ENCODE peak calls at places on chromosomes 7 and 10, in six cellular contexts. U is suprapubic skin, X is heart right ventricle, K is heart left ventricle, C is cardiac muscle cell, P is Caco-2. G is an unnamed sample. For H3K27me3, the result is how much of the 10 kb centered on the place peaks cover.

GRCh38 chr10:74822583-74823089 is 3.8 kb upstream of the KAT6B start:
- DNase-seq in U (no peak), X (no peak), K (no peak), C (no peak), P (no peak), G (no peak)

GRCh38 chr10:44913312-44914079 is 2.4 kb downstream of the TMEM72 start:
- DNase-seq in U (no peak), X (no peak), K (no peak), C (peak), P (no peak), G (peak)

GRCh38 chr7:12570529-12571461 is at the start of gene SCIN:
- DNase-seq in U (no peak), X (no peak), K (peak), C (peak), P (peak), G (no peak)

GRCh38 chr7:116670409-116671036 is 1.5 kb upstream of the MET start:
- DNase-seq in U (no peak), X (no peak), K (no peak), C (no peak), P (no peak), G (no peak)

GRCh38 chr7:81775560-81775959 is 5.7 kb upstream of the HGF start:
- DNase-seq in U (no peak), X (no peak), K (no peak), C (no peak), P (no peak), G (no peak)

GRCh38 chr10:46229144-46229563 is 57.6 kb upstream of the ANTXRL start:
- DNase-seq in U (no peak), X (no peak), K (no peak), C (peak), P (peak), G (peak)

GRCh38 chr7:5525271-5526189 is 101.9 kb upstream of the TNRC18 start:
- DNase-seq in U (no peak), X (no peak), K (peak), C (peak), P (peak), G (no peak)

GRCh38 chr7:19122018-19122588 is 4.7 kb upstream of the TWIST1 start:
- DNase-seq in U (no peak), X (no peak), K (no peak), C (peak), P (peak), G (no peak)

GRCh38 chr10:72223743-72224101 is 7.6 kb upstream of the ASCC1 start:
- DNase-seq in U (peak), X (no peak), K (no peak), C (no peak), P (no peak), G (no peak)

GRCh38 chr10:7484456-7485266 is 73.8 kb upstream of the SFMBT2 start:
- DNase-seq in U (no peak), X (no peak), K (no peak), C (no peak), P (no peak), G (no peak)

GRCh38 chr7:84981038-84981601 is 205.7 kb downstream of the SEMA3D start:
- DNase-seq in U (no peak), X (no peak), K (no peak), C (no peak), P (no peak), G (no peak)

GRCh38 chr10:79344502-79345195 is 2.6 kb upstream of the PPIF start:
- DNase-seq in U (peak), X (no peak), K (no peak), C (no peak), P (no peak), G (no peak)

GRCh38 chr10:86364551-86365345 is 1.8 kb downstream of the GRID1 start:
- DNase-seq in U (peak), X (no peak), K (no peak), C (peak), P (no peak), G (peak)

GRCh38 chr10:12177642-12178041 is 18.0 kb downstream of the NUDT5 start:
- DNase-seq in U (no peak), X (no peak), K (no peak), C (no peak), P (no peak), G (no peak)

GRCh38 chr7:4832711-4833110 is 29.1 kb downstream of the PAPOLB start:
- DNase-seq in U (no peak), X (no peak), K (no peak), C (no peak), P (no peak), G (no peak)

GRCh38 chr10:74008212-74008731 is 10.4 kb downstream of the VCL start:
- DNase-seq in U (no peak), X (no peak), K (no peak), C (no peak), P (no peak), G (no peak)

GRCh38 chr7:98348726-98349474 is 52.0 kb downstream of the BAIAP2L1 start:
- DNase-seq in U (peak), X (no peak), K (no peak), C (no peak), P (no peak), G (no peak)

GRCh38 chr10:30447125-30447799 is 13.3 kb downstream of the MAP3K8 start:
- DNase-seq in U (no peak), X (no peak), K (no peak), C (no peak), P (no peak), G (no peak)

GRCh38 chr10:25059990-25060389 is 43.6 kb downstream of the THNSL1 start:
- DNase-seq in U (no peak), X (no peak), K (peak), C (no peak), P (peak), G (peak)

GRCh38 chr10:84549368-84549767 is 221.0 kb downstream of the CCSER2 start:
- DNase-seq in U (no peak), X (no peak), K (no peak), C (no peak), P (no peak), G (no peak)

DNA sequence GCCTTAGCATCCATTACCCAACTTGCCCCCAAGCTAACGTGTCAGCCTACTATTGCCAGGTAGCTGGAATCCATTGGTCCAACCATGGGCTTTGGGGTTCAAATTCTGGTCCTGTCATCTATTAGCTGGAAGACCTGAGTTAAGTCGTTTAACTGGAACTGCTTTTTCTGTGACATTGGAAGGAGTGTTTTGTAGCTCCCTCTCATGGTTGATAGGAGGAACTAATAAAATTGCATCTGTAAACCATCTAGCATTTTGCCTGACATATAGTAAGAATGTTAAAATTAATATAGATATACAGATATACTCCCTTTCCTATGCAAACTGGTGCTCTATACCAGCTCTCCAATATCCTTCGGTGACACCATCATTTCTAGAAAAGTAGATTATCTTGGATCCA is 23.8 kb upstream of the SLF2 start:
- DNase-seq in U (no peak), X (no peak), K (no peak), C (no peak), P (no peak), G (no peak)
- TF ChIP-seq CTCF in U (no peak), X (no peak), K (no peak), C (peak), P (no peak), G (no peak)

DNA sequence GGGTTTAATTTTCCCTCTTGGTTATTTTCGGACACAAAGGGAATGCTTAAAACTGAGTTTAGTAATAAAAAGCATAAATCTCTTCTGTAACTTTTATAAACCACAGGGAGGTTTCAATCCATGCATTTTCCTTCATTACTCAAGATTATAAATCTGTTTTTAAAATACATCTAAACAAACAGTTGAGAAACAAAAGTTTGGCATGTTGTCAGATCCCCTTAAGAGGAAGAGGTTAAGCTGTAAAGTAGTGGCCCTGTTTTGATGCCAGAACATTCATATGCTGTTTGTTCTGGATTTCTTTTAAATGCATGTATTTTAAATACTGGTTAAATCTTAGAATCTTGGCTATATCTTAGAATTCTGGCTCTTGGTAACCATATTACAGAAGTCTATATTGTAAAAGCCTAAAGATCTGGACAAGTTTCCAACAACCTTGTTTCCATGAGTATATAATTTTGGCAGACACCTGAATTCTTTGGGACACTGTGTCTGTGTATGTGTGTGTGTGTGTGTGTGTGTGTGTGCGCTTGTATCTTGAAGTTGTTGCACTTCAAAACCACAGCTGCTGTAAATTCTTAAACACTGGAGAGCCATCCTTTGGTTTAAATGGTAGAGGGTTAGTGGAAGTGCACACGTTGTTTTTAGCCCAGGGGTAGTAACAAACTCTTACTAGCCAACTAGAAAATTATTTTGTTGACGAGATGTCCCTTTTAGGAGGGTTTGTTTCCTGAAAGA is 6.8 kb upstream of the SEMA4G start:
- DNase-seq in U (no peak), X (no peak), K (no peak), C (no peak), P (no peak), G (no peak)
- H3K27me3 ChIP-seq in U (under half), X (under half), K (under half), C (under half), P (under half), G (under half)

GRCh38 chr7:128792471-128793183 is 859 bp downstream of the CCDC136 start:
- DNase-seq in U (no peak), X (peak), K (peak), C (no peak), P (no peak), G (no peak)
- H3K4me3 ChIP-seq in U (no peak), X (peak), K (no peak), C (no peak), P (no peak), G (no peak)

GRCh38 chr7:68729361-68729760 is 868.9 kb upstream of the AUTS2 start:
- DNase-seq in U (no peak), X (no peak), K (no peak), C (peak), P (no peak), G (no peak)

GRCh38 chr7:68724965-68725364 is 873.3 kb upstream of the AUTS2 start:
- DNase-seq in U (no peak), X (no peak), K (no peak), C (no peak), P (no peak), G (no peak)

GRCh38 chr7:68722044-68722443 is 876.2 kb upstream of the AUTS2 start:
- DNase-seq in U (no peak), X (no peak), K (no peak), C (no peak), P (no peak), G (no peak)

GRCh38 chr7:68726386-68726785 is 871.9 kb upstream of the AUTS2 start:
- DNase-seq in U (no peak), X (no peak), K (no peak), C (no peak), P (no peak), G (no peak)

DNA sequence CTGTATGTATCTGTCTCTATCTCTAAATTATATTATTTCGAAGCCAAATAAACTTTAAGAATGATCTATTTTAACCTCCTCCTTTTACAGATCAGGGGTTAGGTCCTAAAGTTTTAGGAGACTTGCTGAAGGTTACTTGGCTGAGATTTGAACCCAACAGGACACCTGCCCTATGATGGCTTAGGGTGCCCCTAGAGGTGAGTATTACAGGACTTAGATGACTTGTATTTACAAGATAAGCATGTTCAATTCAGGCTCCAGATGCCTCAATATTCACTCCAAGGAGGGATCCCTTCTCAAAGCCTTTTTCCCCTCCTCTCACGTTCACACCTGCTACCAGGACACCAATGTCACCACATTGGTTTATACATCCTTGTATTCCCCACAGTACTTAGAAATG is 872.4 kb upstream of the AUTS2 start:
- DNase-seq in U (no peak), X (no peak), K (no peak), C (no peak), P (no peak), G (no peak)
- TF ChIP-seq CTCF in U (no peak), X (no peak), K (no peak), C (no peak), P (no peak), G (no peak)

G was measured in WERI-Rb-1.